ENCODE peak calls at places on chromosomes 13 and 19, in nine cellular contexts. U is WTC11; T is stimulated activated CD4-positive, alpha-beta T cell treated with anti-CD3 and anti-CD28 coated beads, Interleukin-2, amount 100 ng/mL, for 48 hours; H is T-cell; W is stimulated activated CD8-positive, alpha-beta memory T cell treated with anti-CD3 and anti-CD28 coated beads, Interleukin-2, amount 100 ng/mL, for 1 hour; G is bronchial epithelial cell; I is ovary; Y is HEK293T; R is tibial artery. V is an unnamed sample.

GRCh38 chr13:39349391-39349790 is 253.6 kb downstream of the LHFPL6 start:
- DNase-seq in W (no peak), U (no peak), I (no peak), R (no peak), Y (no peak), T (no peak), G (peak), H (no peak), V (no peak)

GRCh38 chr19:5321066-5321642 is 19.5 kb downstream of the PTPRS start:
- DNase-seq in I (no peak), Y (no peak), H (no peak), W (no peak), T (no peak), U (no peak), R (no peak), G (no peak), V (no peak)

GRCh38 chr13:84843368-84843767 is 955.9 kb downstream of the SLITRK6 start:
- DNase-seq in W (no peak), I (no peak), Y (no peak), R (no peak), H (no peak), U (no peak), G (peak), T (no peak), V (no peak)

GRCh38 chr13:46866150-46866549 is 30.7 kb downstream of the HTR2A start:
- DNase-seq in I (no peak), R (peak), W (no peak), Y (peak), H (no peak), U (peak), T (no peak), G (peak), V (peak)

GRCh38 chr13:19587635-19588300 is 26.4 kb upstream of the TPTE2 start:
- DNase-seq in I (no peak), T (peak), Y (peak), U (no peak), R (no peak), H (no peak), W (no peak), G (peak), V (peak)

GRCh38 chr19:51078731-51079130 is 4.0 kb downstream of the KLK14 start:
- DNase-seq in H (no peak), R (no peak), I (no peak), W (no peak), Y (no peak), G (no peak), T (no peak), U (no peak), V (no peak)

GRCh38 chr13:61654501-61654900 is 238.9 kb upstream of the PCDH20 start:
- DNase-seq in Y (no peak), H (no peak), W (no peak), R (no peak), I (no peak), U (no peak), G (no peak), T (no peak), V (no peak)

GRCh38 chr19:16330368-16330801 is 5.8 kb downstream of the KLF2 start:
- DNase-seq in H (peak), Y (no peak), I (peak), W (peak), R (peak), T (peak), U (no peak), G (peak), V (peak)

GRCh38 chr19:413756-414420 is 4.9 kb upstream of the C2CD4C start:
- DNase-seq in I (no peak), G (no peak), U (no peak), W (no peak), T (no peak), R (no peak), Y (no peak), H (no peak), V (no peak)

GRCh38 chr13:34351134-34351533 is 533.2 kb downstream of the RFC3 start:
- DNase-seq in U (no peak), Y (no peak), G (no peak), T (no peak), W (no peak), H (no peak), R (no peak), I (no peak), V (no peak)

GRCh38 chr19:47885067-47885463 is 1.1 kb downstream of the SULT2A1 start:
- DNase-seq in W (no peak), Y (no peak), U (no peak), T (no peak), H (no peak), G (no peak), I (no peak), R (no peak), V (no peak)

GRCh38 chr13:21541980-21542379 is 62.0 kb downstream of the MICU2 start:
- DNase-seq in U (no peak), W (no peak), I (no peak), R (no peak), T (no peak), Y (no peak), G (no peak), H (no peak), V (no peak)

GRCh38 chr13:35771898-35772297 is 295.4 kb upstream of the MAB21L1 start:
- DNase-seq in G (peak), T (no peak), W (no peak), H (no peak), Y (no peak), I (no peak), U (no peak), R (no peak), V (peak)

GRCh38 chr19:48182434-48182833 is 12.0 kb downstream of the ZSWIM9 start:
- DNase-seq in R (no peak), G (no peak), T (no peak), Y (no peak), I (no peak), U (peak), W (no peak), H (no peak), V (no peak)

GRCh38 chr19:51441410-51442390 is 16.6 kb downstream of the SIGLEC8 start:
- DNase-seq in Y (no peak), W (peak), R (no peak), U (no peak), H (peak), I (no peak), T (peak), G (no peak), V (no peak)

GRCh38 chr19:54795763-54796162 is 7.6 kb upstream of the KIR2DL4 start:
- DNase-seq in G (no peak), T (no peak), W (no peak), U (no peak), Y (no peak), H (no peak), R (no peak), I (no peak), V (no peak)

GRCh38 chr19:16371540-16371986 is 46.9 kb downstream of the KLF2 start:
- DNase-seq in U (no peak), I (no peak), G (no peak), R (no peak), H (peak), T (peak), Y (no peak), W (peak), V (no peak)

GRCh38 chr19:35328851-35329285 is at the start of gene CD22:
- DNase-seq in H (no peak), G (no peak), Y (no peak), I (no peak), T (no peak), W (no peak), R (no peak), U (no peak), V (no peak)

GRCh38 chr19:33507021-33507956 is 14.3 kb downstream of the PEPD start:
- DNase-seq in T (no peak), I (no peak), H (no peak), U (no peak), Y (no peak), R (no peak), G (no peak), W (no peak), V (no peak)

GRCh38 chr19:17001603-17002183 is 24.9 kb downstream of the CPAMD8 start:
- DNase-seq in Y (no peak), G (no peak), I (no peak), H (peak), R (no peak), U (no peak), W (peak), T (peak), V (no peak)

GRCh38 chr13:45206340-45206739 is 5.5 kb upstream of the KCTD4 start:
- DNase-seq in Y (no peak), T (no peak), R (no peak), W (no peak), U (no peak), H (no peak), I (no peak), G (peak), V (peak)

GRCh38 chr13:20721454-20722357 is 18.2 kb downstream of the IL17D start:
- DNase-seq in W (no peak), T (no peak), R (peak), Y (no peak), H (no peak), I (peak), G (peak), U (peak), V (peak)

GRCh38 chr19:17294051-17294891 is 9.0 kb downstream of the ABHD8 start:
- DNase-seq in U (peak), G (no peak), T (peak), W (no peak), R (no peak), H (peak), Y (peak), I (no peak), V (no peak)

GRCh38 chr19:2042485-2043268 is 8.4 kb downstream of the MKNK2 start:
- DNase-seq in R (no peak), U (no peak), Y (no peak), H (no peak), I (peak), W (no peak), G (no peak), T (no peak), V (no peak)

GRCh38 chr13:32881792-32882175 is 134.4 kb upstream of the KL start:
- DNase-seq in G (peak), T (no peak), Y (no peak), I (no peak), R (no peak), H (no peak), U (no peak), W (no peak), V (no peak)

GRCh38 chr19:17326595-17326966 is 8.1 kb downstream of the ANO8 start:
- DNase-seq in T (no peak), Y (no peak), U (no peak), G (no peak), H (no peak), I (no peak), R (no peak), W (no peak), V (no peak)

GRCh38 chr19:40778045-40778864 is at the start of gene RAB4B:
- DNase-seq in W (peak), Y (peak), I (peak), H (peak), U (peak), G (peak), R (peak), T (peak), V (peak)

GRCh38 chr19:51511353-51511752 is 9.8 kb upstream of the SIGLEC12 start:
- DNase-seq in T (peak), G (no peak), W (no peak), H (no peak), U (peak), Y (no peak), R (no peak), I (no peak), V (no peak)

GRCh38 chr13:73228546-73228945 is 169.7 kb downstream of the KLF5 start:
- DNase-seq in I (no peak), U (no peak), W (no peak), Y (no peak), G (peak), H (no peak), R (no peak), T (no peak), V (peak)

GRCh38 chr19:51024924-51025323 is 1.5 kb downstream of the KLK11 start:
- DNase-seq in I (no peak), H (no peak), W (no peak), R (no peak), Y (no peak), T (no peak), G (no peak), U (no peak), V (no peak)

GRCh38 chr19:6271721-6272410 is 7.9 kb downstream of the MLLT1 start:
- DNase-seq in R (peak), G (no peak), Y (peak), T (no peak), I (peak), U (peak), W (no peak), H (no peak), V (peak)

GRCh38 chr19:6811906-6812305 is 39.4 kb downstream of the VAV1 start:
- DNase-seq in H (no peak), T (no peak), W (no peak), I (no peak), Y (peak), R (no peak), G (peak), U (no peak), V (peak)

GRCh38 chr19:48111280-48111679 is 663 bp upstream of the PLA2G4C start:
- DNase-seq in H (no peak), T (no peak), U (peak), W (no peak), I (no peak), Y (no peak), G (no peak), R (no peak), V (no peak)

GRCh38 chr19:941292-942132 is 15.7 kb downstream of the ARID3A start:
- DNase-seq in Y (no peak), T (no peak), G (no peak), W (no peak), R (no peak), U (no peak), H (no peak), I (no peak), V (no peak)

V was measured in fibroblast of the aortic adventitia.